ENCODE peak calls at places on chromosomes 5 and 9, in ten cellular contexts. G, T, E, I, Q, P, L, J, Y and F are unnamed samples.

GRCh38 chr9:33381231-33381791 is 21.1 kb downstream of the AQP7 start:
- DNase-seq in L (no peak), G (no peak), P (no peak), T (peak), I (no peak), Y (no peak), E (peak), J (no peak), Q (no peak), F (no peak)

GRCh38 chr5:41748631-41749030 is 121.6 kb downstream of the OXCT1 start:
- DNase-seq in T (no peak), Q (no peak), Y (no peak), P (peak), G (peak), E (no peak), J (peak), L (peak), I (no peak), F (peak)

GRCh38 chr9:112174965-112175795 is at the start of gene SUSD1:
- DNase-seq in E (peak), L (peak), Q (peak), J (no peak), G (no peak), P (no peak), T (peak), Y (no peak), I (peak), F (peak)

GRCh38 chr5:53262348-53262970 is 152.9 kb upstream of the MOCS2 start:
- DNase-seq in Y (no peak), L (peak), G (peak), P (peak), Q (peak), I (peak), J (peak), E (peak), T (peak), F (peak)

GRCh38 chr5:131022811-131023210 is 142.2 kb downstream of the HINT1 start:
- DNase-seq in Y (no peak), J (peak), Q (no peak), T (no peak), P (no peak), I (no peak), L (no peak), G (no peak), E (no peak), F (no peak)

GRCh38 chr5:141757402-141757801 is 75.4 kb upstream of the ARAP3 start:
- DNase-seq in T (peak), Q (no peak), J (peak), I (peak), E (peak), P (peak), G (peak), L (no peak), Y (no peak), F (no peak)

GRCh38 chr5:33272288-33272687 is 168.5 kb upstream of the TARS1 start:
- DNase-seq in E (no peak), J (peak), Y (peak), G (peak), Q (no peak), L (no peak), I (no peak), T (no peak), P (peak), F (peak)

GRCh38 chr5:7321724-7322123 is 74.2 kb upstream of the ADCY2 start:
- DNase-seq in I (no peak), P (no peak), J (no peak), T (no peak), E (no peak), Y (peak), Q (no peak), G (peak), L (no peak), F (peak)

GRCh38 chr9:95284667-95285066 is 32.8 kb downstream of the FANCC start:
- DNase-seq in L (no peak), E (no peak), G (no peak), J (no peak), Y (no peak), I (no peak), Q (no peak), P (no peak), T (no peak), F (no peak)

DNA sequence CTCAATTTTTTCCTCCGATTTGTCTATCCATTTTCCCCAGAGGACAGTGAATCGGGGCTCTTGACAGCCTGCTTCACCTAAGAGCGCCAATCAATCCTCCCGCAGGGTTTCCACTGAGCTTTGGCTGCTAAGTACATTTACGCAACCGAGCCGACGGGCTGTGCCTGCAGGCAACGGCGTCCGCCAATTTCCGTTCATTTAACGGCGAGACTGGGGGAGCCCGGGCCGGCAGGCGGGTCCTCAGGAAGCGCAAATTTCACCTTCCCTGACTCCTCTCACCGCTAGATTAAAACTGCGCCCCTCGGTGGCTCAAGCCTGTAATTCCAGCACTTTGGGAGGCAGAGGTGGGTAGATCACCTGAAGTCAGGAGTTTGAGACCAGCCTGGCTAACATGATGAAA is 2.7 kb upstream of the NXNL2 start:
- DNase-seq in J (peak), T (peak), P (peak), Y (no peak), Q (peak), E (peak), G (peak), L (no peak), I (no peak), F (no peak)
- H3K4me3 ChIP-seq in J (no peak), T (peak), P (peak), Y (peak), Q (peak), E (no peak), G (no peak), L (no peak), I (no peak), F (peak)

GRCh38 chr9:36190388-36191289 is at the start of gene CLTA:
- DNase-seq in G (peak), J (peak), Q (peak), Y (peak), T (peak), L (peak), I (peak), P (peak), E (peak), F (peak)
- TF ChIP-seq CTCF in G (peak), J (peak), Q (peak), Y (peak), T (peak), L (peak), I (peak), P (peak), E (peak), F (peak)

GRCh38 chr5:77292026-77292757 is 81.7 kb downstream of the PDE8B start:
- DNase-seq in Q (no peak), J (no peak), L (no peak), T (no peak), I (no peak), Y (peak), G (no peak), E (no peak), P (peak), F (peak)

GRCh38 chr5:77295863-77296378 is 85.4 kb downstream of the PDE8B start:
- DNase-seq in G (no peak), J (no peak), T (no peak), E (no peak), L (no peak), I (no peak), Q (no peak), Y (no peak), P (no peak), F (no peak)

DNA sequence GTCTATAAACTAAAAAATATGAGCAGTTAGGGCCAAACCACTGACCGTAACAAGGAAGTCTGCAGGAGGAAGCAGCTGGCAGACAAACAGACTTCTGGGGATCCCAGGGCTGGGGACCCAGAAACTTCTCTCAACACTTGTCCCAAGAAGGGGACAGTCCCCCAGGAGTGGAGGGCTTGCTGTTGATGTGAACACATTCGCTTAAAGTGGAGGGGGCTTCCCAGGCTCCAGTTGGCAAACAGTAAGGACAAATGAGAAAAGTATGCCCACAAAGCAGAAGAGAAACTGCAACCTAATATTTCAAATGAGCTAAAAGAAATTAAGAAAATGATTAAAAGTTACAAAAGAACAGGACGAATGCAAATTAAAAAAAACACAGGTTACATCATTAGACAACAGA is 83.7 kb downstream of the PDE8B start:
- DNase-seq in E (no peak), Y (no peak), Q (no peak), L (peak), J (no peak), P (no peak), G (no peak), T (no peak), I (no peak), F (no peak)
- H3K4me3 ChIP-seq in E (no peak), Y (no peak), Q (no peak), L (no peak), J (no peak), P (no peak), G (no peak), T (no peak), I (no peak), F (no peak)

DNA sequence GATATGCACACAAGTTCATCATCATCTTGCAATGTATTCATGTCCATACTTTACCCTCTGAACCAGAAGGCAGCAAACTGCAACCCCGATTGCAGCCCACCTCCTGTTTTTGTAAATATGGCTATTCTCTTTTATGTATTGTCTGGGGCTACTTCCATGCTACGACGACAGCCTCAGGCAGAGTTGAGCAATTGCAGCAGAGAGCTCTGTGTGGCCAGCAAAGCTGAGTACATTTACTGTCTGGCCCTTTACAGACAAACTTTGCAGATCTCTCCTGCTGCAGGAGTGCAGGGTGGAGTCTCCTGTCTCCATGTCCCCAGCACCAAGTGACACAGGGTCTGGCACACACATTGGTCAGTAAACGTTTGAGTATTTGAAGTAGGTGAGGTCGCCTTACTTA is 27.0 kb downstream of the PRRC2B start:
- DNase-seq in L (no peak), J (peak), Q (peak), E (no peak), Y (no peak), T (peak), P (no peak), G (peak), I (no peak), F (peak)
- TF ChIP-seq CTCF in L (no peak), J (no peak), Q (peak), E (peak), Y (peak), T (no peak), P (peak), G (no peak), I (no peak), F (no peak)

GRCh38 chr9:127974002-127974768 is 6.6 kb downstream of the EEIG1 start:
- DNase-seq in P (no peak), J (no peak), Q (no peak), T (no peak), Y (no peak), I (no peak), G (no peak), E (no peak), L (no peak), F (no peak)

GRCh38 chr9:127973169-127974001 is 7.4 kb downstream of the EEIG1 start:
- DNase-seq in L (no peak), J (no peak), T (no peak), Y (no peak), P (no peak), G (no peak), Q (no peak), E (no peak), I (peak), F (no peak)

GRCh38 chr9:127970401-127971313 is 10.1 kb downstream of the EEIG1 start:
- DNase-seq in Q (no peak), G (peak), E (no peak), J (peak), T (no peak), L (peak), P (no peak), Y (no peak), I (no peak), F (no peak)

GRCh38 chr9:127972316-127972871 is 8.4 kb downstream of the EEIG1 start:
- DNase-seq in E (no peak), J (no peak), L (no peak), I (no peak), T (no peak), Y (no peak), G (no peak), P (no peak), Q (no peak), F (no peak)

DNA sequence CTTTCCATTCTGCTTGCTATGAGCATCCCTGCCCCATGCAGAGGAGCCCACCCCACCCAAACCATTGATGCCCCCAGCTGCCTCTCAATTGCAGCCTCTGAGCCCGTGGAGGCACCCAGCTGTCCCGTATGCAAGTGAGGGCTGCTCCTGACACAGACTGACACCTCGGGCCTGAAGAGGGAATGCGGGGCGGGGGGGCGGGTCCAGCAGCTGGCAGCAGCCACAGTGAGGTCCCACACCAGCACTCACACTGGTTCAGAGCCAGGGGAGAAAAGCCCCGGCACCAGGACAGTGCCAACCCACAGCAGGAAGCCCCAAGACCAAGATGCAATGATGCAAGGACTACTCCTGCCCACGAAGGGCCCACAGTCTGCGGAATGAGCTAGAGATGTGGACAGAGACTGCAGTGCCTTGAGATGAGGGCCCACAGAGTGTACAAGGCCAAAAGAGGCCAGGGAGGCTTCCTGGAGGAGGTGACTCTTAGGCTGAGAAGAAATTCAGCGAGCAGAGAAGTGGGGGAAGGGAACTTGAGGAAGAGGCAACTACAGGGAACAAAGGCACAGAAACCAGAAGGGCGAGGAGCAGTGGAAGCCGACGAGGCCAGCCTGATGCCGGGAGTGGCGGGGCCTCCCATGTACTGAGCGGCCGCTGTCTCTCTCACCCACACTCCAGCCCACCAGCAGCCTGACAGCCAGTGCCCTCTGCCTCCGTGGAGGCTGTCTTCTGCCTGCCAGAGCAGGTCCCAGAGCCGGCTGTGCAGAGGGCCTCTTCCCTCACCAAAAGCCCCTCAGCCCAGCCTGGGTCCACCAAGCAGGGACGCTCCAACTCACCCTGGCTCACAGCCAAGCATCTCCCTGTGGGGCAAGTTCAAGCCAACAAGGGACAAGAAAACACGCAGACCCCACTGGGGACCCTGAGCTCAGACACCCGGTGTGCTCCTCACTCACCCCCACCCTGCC is 9.2 kb downstream of the EEIG1 start:
- DNase-seq in Q (peak), J (no peak), G (no peak), I (no peak), Y (no peak), T (peak), E (no peak), P (no peak), L (peak), F (peak)
- H3K4me3 ChIP-seq in Q (no peak), J (no peak), G (no peak), I (peak), Y (no peak), T (peak), E (no peak), P (no peak), L (no peak), F (no peak)

GRCh38 chr5:126603402-126603991 is 2.8 kb downstream of the PHAX start:
- DNase-seq in G (no peak), I (no peak), P (no peak), Q (no peak), J (no peak), Y (no peak), L (no peak), T (no peak), E (no peak), F (no peak)

GRCh38 chr5:126595486-126596083 is 566 bp upstream of the ALDH7A1 start:
- DNase-seq in Y (no peak), I (no peak), Q (no peak), G (no peak), P (no peak), E (no peak), J (no peak), T (no peak), L (no peak), F (no peak)

GRCh38 chr5:126600631-126601511 is at the start of gene PHAX:
- DNase-seq in Q (peak), T (peak), Y (peak), P (peak), I (peak), L (peak), G (peak), E (peak), J (peak), F (peak)

GRCh38 chr5:126597156-126597555 is 2.1 kb upstream of the ALDH7A1 start:
- DNase-seq in G (peak), T (no peak), E (no peak), L (no peak), Q (peak), Y (no peak), J (peak), I (no peak), P (peak), F (peak)

DNA sequence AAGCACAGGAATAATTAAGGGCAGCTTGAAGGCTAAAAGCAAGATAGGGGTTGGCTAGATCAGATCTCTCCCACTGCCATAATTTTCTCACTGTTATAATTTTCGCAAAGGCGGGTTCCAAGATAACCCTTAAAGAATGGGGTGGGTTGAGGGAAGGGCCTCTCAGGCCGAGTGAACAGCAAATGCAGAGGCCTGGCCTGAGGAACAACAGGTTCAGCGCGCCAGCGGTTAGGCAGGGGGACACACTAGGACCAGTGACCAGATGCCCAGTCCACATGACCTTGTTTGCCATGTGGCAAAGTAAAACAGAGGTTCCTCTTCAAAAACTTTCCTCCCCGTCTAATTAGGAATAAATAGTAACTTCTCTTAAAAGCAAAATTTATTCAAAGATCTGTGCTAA is 1.2 kb upstream of the PHAX start:
- DNase-seq in J (no peak), T (peak), Y (no peak), P (no peak), I (no peak), Q (no peak), E (no peak), L (no peak), G (no peak), F (no peak)
- TF ChIP-seq CTCF in J (no peak), T (no peak), Y (no peak), P (no peak), I (no peak), Q (no peak), E (no peak), L (no peak), G (no peak), F (no peak)

DNA sequence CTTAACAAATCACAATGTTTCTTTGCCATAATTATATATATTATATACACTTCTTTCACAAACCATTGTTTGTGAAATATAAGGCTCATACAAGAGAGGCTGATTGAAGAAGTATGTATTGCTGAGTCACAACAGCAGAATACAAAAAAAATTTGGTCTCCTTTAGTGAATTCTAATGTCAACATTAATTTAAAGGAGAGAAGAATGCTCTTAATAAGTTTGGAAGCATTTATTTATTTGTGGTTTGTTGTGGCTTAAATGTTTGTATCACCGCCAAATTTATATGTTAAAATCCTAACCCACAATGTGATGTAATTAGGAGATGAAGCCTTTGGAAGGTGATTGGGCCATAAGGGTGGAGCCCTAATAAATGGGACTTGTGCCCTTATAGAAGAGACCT is 126.8 kb downstream of the ST8SIA4 start:
- DNase-seq in J (peak), Y (no peak), L (no peak), G (peak), T (no peak), I (no peak), P (no peak), E (no peak), Q (no peak), F (peak)
- H3K4me3 ChIP-seq in J (no peak), Y (no peak), L (no peak), G (no peak), T (no peak), I (no peak), P (no peak), E (no peak), Q (no peak), F (no peak)